ENCODE peak calls at places on chromosomes 13 and 19, in four cellular contexts. One of them, this sample, is unnamed.

GRCh38 chr13:38763446-38764381 is 76.8 kb downstream of the FREM2 start:
- DNase-seq in A673: peak
- DNase-seq in prostate gland: no peak
- DNase-seq in left ventricle myocardium inferior: no peak
- DNase-seq in this sample: no peak

GRCh38 chr19:18144361-18144760 is 8.6 kb upstream of the PIK3R2 start:
- DNase-seq in A673: no peak
- DNase-seq in prostate gland: no peak
- DNase-seq in left ventricle myocardium inferior: no peak
- DNase-seq in this sample: no peak

GRCh38 chr19:45800009-45800553 is 7.4 kb upstream of the DMWD start:
- DNase-seq in A673: peak
- DNase-seq in prostate gland: no peak
- DNase-seq in left ventricle myocardium inferior: no peak
- DNase-seq in this sample: no peak

GRCh38 chr19:13071444-13072205 is 31.0 kb downstream of the LYL1 start:
- DNase-seq in A673: no peak
- DNase-seq in prostate gland: no peak
- DNase-seq in left ventricle myocardium inferior: no peak
- DNase-seq in this sample: no peak

GRCh38 chr13:36417328-36417727 is 15.0 kb upstream of the CCNA1 start:
- DNase-seq in A673: no peak
- DNase-seq in prostate gland: no peak
- DNase-seq in left ventricle myocardium inferior: no peak
- DNase-seq in this sample: no peak

GRCh38 chr19:2551172-2551863 is 75.4 kb downstream of the GADD45B start:
- DNase-seq in A673: no peak
- DNase-seq in prostate gland: no peak
- DNase-seq in left ventricle myocardium inferior: no peak
- DNase-seq in this sample: no peak

GRCh38 chr19:35733180-35734125 is 8.8 kb downstream of the IGFLR1 start:
- DNase-seq in A673: no peak
- DNase-seq in prostate gland: no peak
- DNase-seq in left ventricle myocardium inferior: no peak
- DNase-seq in this sample: no peak

GRCh38 chr13:51148952-51149573 is 38.0 kb upstream of the C13orf42 start:
- DNase-seq in A673: peak
- DNase-seq in prostate gland: peak
- DNase-seq in left ventricle myocardium inferior: no peak
- DNase-seq in this sample: peak

This sample was measured in brain pericyte.